ENCODE peak calls at places on chromosomes 2 and 18, in five cellular contexts. F is PC-3, X is GM23338, C is HCT116, A is fibroblast of lung. H is an unnamed sample.

GRCh38 chr18:35616664-35617423 is 35.3 kb downstream of the GALNT1 start:
- DNase-seq in C (no peak), F (peak), A (peak), X (peak), H (peak)

GRCh38 chr18:31294199-31294747 is 23.7 kb upstream of the DSG1 start:
- DNase-seq in X (no peak), C (no peak), F (no peak), A (no peak), H (no peak)

GRCh38 chr2:124258481-124258880 is 233.4 kb downstream of the CNTNAP5 start:
- DNase-seq in F (peak), C (no peak), X (no peak), A (peak), H (no peak)

GRCh38 chr18:42157420-42157819 is 202.4 kb downstream of the PIK3C3 start:
- DNase-seq in A (no peak), F (no peak), X (no peak), C (no peak), H (no peak)

GRCh38 chr2:203867561-203868200 is at the start of gene CTLA4:
- DNase-seq in X (no peak), A (no peak), C (no peak), F (no peak), H (no peak)

GRCh38 chr2:157509755-157510154 is 65.9 kb upstream of the CYTIP start:
- DNase-seq in X (no peak), A (no peak), F (peak), C (no peak), H (no peak)

GRCh38 chr2:12493031-12493513 is 223.7 kb upstream of the TRIB2 start:
- DNase-seq in C (no peak), F (peak), X (no peak), A (peak), H (peak)

GRCh38 chr2:173962036-173962435 is 3.1 kb downstream of the SP3 start:
- DNase-seq in X (no peak), C (no peak), F (peak), A (peak), H (peak)

GRCh38 chr18:62625019-62625418 is 90.3 kb upstream of the PHLPP1 start:
- DNase-seq in A (no peak), C (no peak), F (peak), X (no peak), H (no peak)

GRCh38 chr2:218465987-218466633 is 47.2 kb downstream of the VIL1 start:
- DNase-seq in C (no peak), A (peak), X (peak), F (peak), H (peak)

GRCh38 chr2:199463708-199464613 is 6.2 kb upstream of the SATB2 start:
- DNase-seq in C (no peak), X (peak), A (no peak), F (no peak), H (peak)

GRCh38 chr2:199461455-199462166 is 3.9 kb upstream of the SATB2 start:
- DNase-seq in C (no peak), A (no peak), F (no peak), X (peak), H (no peak)

GRCh38 chr2:199463000-199463692 is 5.4 kb upstream of the SATB2 start:
- DNase-seq in X (peak), C (no peak), A (peak), F (peak), H (peak)

GRCh38 chr2:199460808-199461454 is 3.2 kb upstream of the SATB2 start:
- DNase-seq in C (no peak), X (no peak), A (peak), F (no peak), H (no peak)

DNA sequence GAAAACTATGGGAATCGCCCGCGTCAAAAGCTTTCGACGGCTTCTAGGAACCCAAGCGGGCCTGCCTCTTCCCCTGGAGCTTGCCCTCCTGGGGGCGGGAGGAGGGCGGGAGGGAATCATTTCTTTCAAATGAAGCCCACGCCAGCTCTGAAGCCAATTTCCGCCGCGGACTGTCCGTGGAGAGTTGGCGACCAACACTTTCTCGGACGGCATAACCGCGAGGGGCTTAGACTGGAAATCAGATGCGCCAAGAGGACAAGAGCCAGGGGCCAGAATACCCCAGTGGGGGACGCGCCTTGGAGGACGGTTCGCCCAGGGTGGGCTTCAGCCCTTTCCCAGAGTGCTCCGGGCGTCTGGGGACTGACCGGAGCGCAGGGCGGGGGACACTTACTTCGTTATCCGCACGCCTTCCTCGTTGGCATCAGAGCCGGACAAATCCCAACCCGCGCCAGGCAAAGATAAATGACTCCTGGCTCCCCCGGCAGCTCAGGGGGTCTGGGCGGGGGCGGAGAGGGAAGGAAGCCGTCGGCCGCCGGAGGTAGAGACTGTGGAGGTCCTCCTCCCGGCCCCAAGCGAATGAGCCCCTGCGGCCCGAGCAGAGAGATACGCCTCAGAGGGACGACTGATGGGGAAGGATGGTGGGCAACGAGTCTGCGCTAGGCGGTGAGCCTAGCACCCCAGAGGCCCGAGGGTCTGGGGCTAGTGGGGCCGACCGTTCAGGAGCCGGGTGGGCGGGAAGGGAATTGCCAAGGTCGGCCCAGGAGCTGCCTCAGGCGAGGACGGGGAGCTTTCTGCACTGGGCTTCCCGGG is 4.6 kb upstream of the SATB2 start:
- DNase-seq in X (peak), F (no peak), A (no peak), C (no peak), H (no peak)
- TF ChIP-seq EZH2 in X (peak), F (no peak), A (no peak), C (no peak), H (no peak)

GRCh38 chr2:223563462-223563861 is 38.7 kb downstream of the SCG2 start:
- DNase-seq in X (peak), A (peak), F (peak), C (peak), H (peak)
- TF ChIP-seq CTCF in X (no peak), A (no peak), F (peak), C (no peak), H (no peak)

DNA sequence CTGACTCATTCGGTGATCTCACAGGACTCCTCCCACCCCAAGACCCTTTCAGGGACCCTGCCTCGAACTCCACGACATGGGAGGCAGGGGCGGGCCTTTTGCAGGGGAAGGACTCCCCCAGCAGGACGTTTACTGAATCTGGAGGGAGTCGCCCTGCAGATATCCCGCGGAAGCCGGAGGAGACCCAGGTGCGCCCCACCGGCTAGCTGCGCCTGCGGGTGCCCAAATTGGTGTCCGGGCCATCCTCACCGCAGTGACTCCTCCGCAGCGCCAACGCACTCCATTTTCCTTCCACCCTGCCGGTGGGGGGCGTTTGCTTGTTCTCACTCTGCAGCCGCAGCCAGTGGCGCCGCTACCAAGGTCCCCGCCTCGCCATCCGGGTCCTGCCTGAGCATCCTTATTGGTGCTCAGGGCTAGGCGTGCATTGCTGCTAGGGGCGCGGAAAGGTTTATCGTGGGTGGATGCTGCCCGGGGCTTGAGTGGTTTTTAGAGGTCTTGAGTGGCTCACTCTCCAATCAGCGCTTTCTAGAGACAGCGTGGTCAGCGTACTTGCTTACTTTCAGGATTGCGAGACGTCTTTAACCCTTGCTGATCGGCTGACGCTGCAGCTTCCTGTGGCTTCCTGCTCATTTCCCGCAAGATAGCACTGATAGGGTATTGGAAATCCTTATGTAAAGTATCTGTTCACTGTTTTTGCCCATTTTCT is 81.4 kb downstream of the BIN1 start:
- DNase-seq in C (no peak), A (peak), X (peak), F (no peak), H (peak)
- TF ChIP-seq EZH2 in C (no peak), A (no peak), X (no peak), F (no peak), H (no peak)

DNA sequence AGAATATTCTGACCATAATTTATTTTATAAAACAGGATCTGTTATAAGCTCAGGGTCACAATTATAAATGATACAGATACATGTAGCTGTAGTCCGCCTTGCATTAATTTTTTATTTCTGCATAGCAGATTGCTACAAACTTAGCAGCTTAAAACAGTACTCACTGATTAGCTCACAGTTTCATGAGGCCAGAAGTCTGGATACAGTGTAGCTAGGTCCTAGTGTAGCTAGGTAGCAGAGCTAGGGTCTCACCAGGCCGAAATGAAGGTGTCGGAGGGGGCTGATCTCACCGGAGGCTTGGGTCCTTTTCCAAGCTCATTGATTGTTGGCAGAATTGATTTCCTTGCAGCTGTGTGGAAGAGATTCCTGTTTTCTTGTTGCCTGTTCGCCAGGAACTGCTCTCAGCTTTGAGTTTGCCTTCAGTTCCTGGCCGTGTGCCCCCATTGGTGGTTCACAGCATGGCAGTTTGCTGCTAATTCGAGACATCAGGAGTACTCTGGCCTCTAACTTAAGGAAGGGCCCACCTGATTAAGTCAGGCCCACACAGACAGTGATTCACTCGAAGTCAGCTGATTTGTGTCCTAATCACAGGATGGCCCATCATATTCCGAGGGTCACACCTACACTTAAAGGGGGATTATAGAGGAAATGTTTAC is 18.4 kb downstream of the NAPG start:
- DNase-seq in X (peak), A (no peak), C (no peak), F (no peak), H (peak)
- TF ChIP-seq CTCF in X (peak), A (no peak), C (no peak), F (no peak), H (no peak)

GRCh38 chr2:136117391-136117841 is 533 bp downstream of the CXCR4 start:
- DNase-seq in A (peak), F (peak), X (peak), C (no peak), H (peak)
- TF ChIP-seq EZH2 in A (peak), F (no peak), X (peak), C (no peak), H (no peak)

GRCh38 chr2:9095690-9096089 is 92.2 kb upstream of the MBOAT2 start:
- DNase-seq in A (peak), X (peak), C (no peak), F (no peak), H (no peak)
- TF ChIP-seq CTCF in A (peak), X (no peak), C (no peak), F (no peak), H (no peak)

GRCh38 chr2:232350804-232351685 is 27.5 kb upstream of the ALPP start:
- DNase-seq in X (peak), F (peak), A (no peak), C (no peak), H (no peak)

GRCh38 chr2:232353660-232354059 is 24.9 kb upstream of the ALPP start:
- DNase-seq in A (no peak), C (no peak), F (no peak), X (no peak), H (no peak)

GRCh38 chr2:232353096-232353495 is 25.5 kb upstream of the ALPP start:
- DNase-seq in F (no peak), X (no peak), A (no peak), C (no peak), H (no peak)

GRCh38 chr2:232352511-232353091 is 25.9 kb upstream of the ALPP start:
- DNase-seq in A (no peak), X (no peak), F (no peak), C (no peak), H (no peak)

GRCh38 chr2:232351686-232352510 is 26.7 kb upstream of the ALPP start:
- DNase-seq in X (peak), A (no peak), C (no peak), F (no peak), H (no peak)
- TF ChIP-seq EZH2 in X (no peak), A (peak), C (no peak), F (no peak), H (peak)

DNA sequence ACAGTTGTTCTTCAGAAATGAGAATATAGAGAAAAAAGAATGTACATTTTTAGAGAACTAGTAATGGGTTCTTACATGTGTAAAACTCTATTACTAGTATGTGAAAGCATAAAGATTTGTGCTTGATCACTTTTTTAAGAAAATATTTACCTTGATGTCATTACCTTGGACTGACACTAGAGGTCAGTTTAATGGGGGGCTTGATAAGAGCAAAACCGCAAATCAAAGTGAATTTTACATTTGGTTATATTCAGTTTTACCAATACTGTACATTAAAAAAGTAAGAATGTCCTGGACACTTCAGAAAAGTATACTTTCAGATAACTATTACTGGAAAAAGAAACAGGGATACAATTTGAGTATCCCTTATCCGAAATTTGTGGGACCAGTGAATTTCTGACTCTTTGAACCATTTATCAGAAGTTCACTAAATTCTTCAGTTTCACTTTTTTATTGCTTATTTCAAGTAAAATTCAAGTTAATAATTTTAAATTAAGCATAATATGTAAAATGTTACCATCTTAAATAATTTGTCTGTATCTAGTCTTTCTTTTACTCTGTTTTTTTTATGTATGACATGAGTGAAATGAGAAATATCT is 1149.5 kb downstream of the DSC3 start:
- DNase-seq in C (no peak), X (peak), A (no peak), F (peak), H (peak)
- TF ChIP-seq CTCF in C (peak), X (peak), A (peak), F (peak), H (peak)

GRCh38 chr2:231395188-231396057 is at the start of gene B3GNT7:
- DNase-seq in F (no peak), A (no peak), X (peak), C (no peak), H (no peak)
- TF ChIP-seq EZH2 in F (no peak), A (peak), X (no peak), C (no peak), H (peak)

H was measured in A673.